ENCODE peak calls at places on chromosomes 7 and 10, in nine cellular contexts. X, W, I, B, S, D, T, U and N are unnamed samples.

GRCh38 chr10:111820471-111820870 is 363.1 kb downstream of the GPAM start:
- DNase-seq in U (no peak), X (no peak), S (no peak), I (no peak), B (no peak), W (no peak), T (no peak), D (no peak), N (no peak)

GRCh38 chr7:45187089-45187945 is 29.7 kb downstream of the RAMP3 start:
- DNase-seq in D (no peak), B (no peak), S (no peak), I (no peak), T (no peak), X (no peak), U (no peak), W (no peak), N (no peak)

GRCh38 chr7:460374-461117 is 59.1 kb downstream of the PDGFA start:
- DNase-seq in I (no peak), S (no peak), X (peak), T (peak), U (peak), W (peak), D (no peak), B (peak), N (no peak)

GRCh38 chr10:84310470-84310869 is 17.9 kb upstream of the CCSER2 start:
- DNase-seq in U (peak), B (no peak), W (no peak), D (no peak), X (no peak), T (peak), S (no peak), I (no peak), N (no peak)

GRCh38 chr10:128934492-128934891 is 532.5 kb upstream of the MGMT start:
- DNase-seq in S (no peak), B (no peak), X (no peak), T (no peak), D (no peak), W (no peak), I (no peak), U (no peak), N (no peak)

GRCh38 chr7:121080913-121081326 is 92.4 kb downstream of the CPED1 start:
- DNase-seq in X (no peak), U (no peak), B (no peak), W (no peak), T (no peak), I (no peak), S (no peak), D (no peak), N (no peak)

GRCh38 chr7:877312-878232 is 1.2 kb downstream of the GET4 start:
- DNase-seq in D (no peak), X (no peak), S (peak), T (no peak), W (no peak), U (peak), I (peak), B (peak), N (no peak)

GRCh38 chr10:132547421-132547861 is 9.9 kb downstream of the INPP5A start:
- DNase-seq in U (no peak), S (no peak), B (no peak), I (no peak), X (no peak), T (no peak), W (no peak), D (no peak), N (no peak)

GRCh38 chr7:6012355-6013104 is 3.5 kb downstream of the AIMP2 start:
- DNase-seq in U (peak), S (no peak), D (no peak), X (no peak), I (peak), B (no peak), W (peak), T (no peak), N (no peak)

GRCh38 chr7:67493386-67493785 is 496.8 kb downstream of the TYW1 start:
- DNase-seq in I (no peak), D (no peak), B (no peak), U (no peak), X (no peak), W (no peak), T (no peak), S (no peak), N (no peak)

GRCh38 chr10:108801775-108802516 is 1121.4 kb downstream of the XPNPEP1 start:
- DNase-seq in I (no peak), W (peak), X (no peak), D (no peak), U (peak), S (no peak), B (no peak), T (peak), N (no peak)

GRCh38 chr10:12656518-12657142 is 307.3 kb downstream of the CAMK1D start:
- DNase-seq in D (no peak), B (no peak), U (peak), I (no peak), S (no peak), X (no peak), W (peak), T (peak), N (no peak)

GRCh38 chr7:19984231-19984632 is 210.8 kb upstream of the TMEM196 start:
- DNase-seq in X (no peak), B (no peak), U (no peak), T (no peak), D (no peak), I (no peak), S (no peak), W (no peak), N (no peak)

GRCh38 chr10:125955766-125956165 is 59.4 kb downstream of the FANK1 start:
- DNase-seq in U (no peak), B (no peak), T (no peak), X (no peak), W (no peak), D (no peak), I (no peak), S (no peak), N (no peak)

GRCh38 chr7:48962821-48963505 is 38.6 kb downstream of the CDC14C start:
- DNase-seq in U (no peak), B (no peak), W (peak), T (no peak), S (no peak), D (no peak), X (no peak), I (no peak), N (no peak)

GRCh38 chr10:21675157-21675796 is 141.2 kb downstream of the MLLT10 start:
- DNase-seq in D (peak), I (no peak), X (peak), U (peak), S (no peak), B (no peak), T (peak), W (peak), N (no peak)

GRCh38 chr7:64651632-64652165 is 14.2 kb upstream of the ZNF107 start:
- DNase-seq in X (no peak), I (no peak), B (no peak), D (no peak), T (no peak), W (no peak), U (no peak), S (no peak), N (no peak)

GRCh38 chr10:63437334-63437949 is 28.3 kb downstream of the JMJD1C start:
- DNase-seq in I (no peak), U (peak), B (no peak), D (no peak), W (no peak), X (no peak), T (no peak), S (no peak), N (no peak)

GRCh38 chr10:114308470-114309110 is 69.5 kb downstream of the VWA2 start:
- DNase-seq in X (no peak), S (no peak), W (no peak), I (no peak), B (no peak), U (peak), D (no peak), T (no peak), N (no peak)

GRCh38 chr7:48637382-48637781 is 287.0 kb upstream of the CDC14C start:
- DNase-seq in W (no peak), I (no peak), X (no peak), B (no peak), U (no peak), S (no peak), T (no peak), D (no peak), N (no peak)

GRCh38 chr10:110680473-110681020 is 36.4 kb downstream of the RBM20 start:
- DNase-seq in S (no peak), I (no peak), T (no peak), D (no peak), X (no peak), U (no peak), B (no peak), W (no peak), N (peak)
- H3K4me3 ChIP-seq in S (no peak), I (no peak), T (no peak), D (no peak), X (no peak), U (no peak), B (no peak), W (no peak), N (no peak)

GRCh38 chr10:66513504-66513903 is 412.3 kb upstream of the LRRTM3 start:
- DNase-seq in I (no peak), B (no peak), W (no peak), X (no peak), D (no peak), T (no peak), U (no peak), S (no peak), N (no peak)
- H3K4me3 ChIP-seq in I (no peak), B (no peak), W (no peak), X (no peak), D (no peak), T (no peak), U (no peak), S (no peak), N (no peak)

GRCh38 chr7:132475669-132476116 is 100.6 kb downstream of the PLXNA4 start:
- DNase-seq in X (no peak), S (no peak), I (no peak), U (no peak), B (no peak), T (no peak), W (no peak), D (no peak), N (no peak)
- H3K4me3 ChIP-seq in X (no peak), S (no peak), I (no peak), U (no peak), B (no peak), T (no peak), W (no peak), D (no peak), N (no peak)

DNA sequence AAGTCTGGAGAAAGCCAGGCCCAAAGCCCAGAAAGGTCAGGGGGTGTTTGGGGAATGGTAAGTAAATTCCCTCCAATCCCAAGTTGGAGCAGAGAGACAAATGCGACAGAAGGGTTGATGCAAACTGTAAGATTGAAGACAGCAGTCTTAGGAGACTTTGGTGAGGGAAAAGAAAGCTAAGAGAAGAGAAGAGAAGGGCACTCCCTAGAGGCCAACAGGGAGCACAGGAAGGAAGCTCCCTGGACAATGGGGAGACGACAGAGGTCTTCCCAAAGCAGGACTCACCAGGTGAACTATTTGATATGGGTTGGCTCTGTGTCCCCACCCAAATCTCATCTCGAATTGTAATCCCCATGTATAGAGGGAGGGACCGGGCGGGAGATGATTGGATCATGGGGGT is 151.5 kb downstream of the KIF20B start:
- DNase-seq in T (no peak), U (no peak), B (no peak), S (no peak), W (no peak), X (no peak), I (no peak), D (no peak), N (no peak)
- H3K4me3 ChIP-seq in T (no peak), U (no peak), B (no peak), S (no peak), W (no peak), X (no peak), I (no peak), D (no peak), N (no peak)

GRCh38 chr7:27148776-27149641 is 1.4 kb upstream of the HOXA6 start:
- DNase-seq in X (peak), I (no peak), T (no peak), B (no peak), U (peak), W (peak), S (no peak), D (no peak), N (no peak)
- H3K4me3 ChIP-seq in X (peak), I (no peak), T (no peak), B (peak), U (peak), W (peak), S (no peak), D (no peak), N (peak)

DNA sequence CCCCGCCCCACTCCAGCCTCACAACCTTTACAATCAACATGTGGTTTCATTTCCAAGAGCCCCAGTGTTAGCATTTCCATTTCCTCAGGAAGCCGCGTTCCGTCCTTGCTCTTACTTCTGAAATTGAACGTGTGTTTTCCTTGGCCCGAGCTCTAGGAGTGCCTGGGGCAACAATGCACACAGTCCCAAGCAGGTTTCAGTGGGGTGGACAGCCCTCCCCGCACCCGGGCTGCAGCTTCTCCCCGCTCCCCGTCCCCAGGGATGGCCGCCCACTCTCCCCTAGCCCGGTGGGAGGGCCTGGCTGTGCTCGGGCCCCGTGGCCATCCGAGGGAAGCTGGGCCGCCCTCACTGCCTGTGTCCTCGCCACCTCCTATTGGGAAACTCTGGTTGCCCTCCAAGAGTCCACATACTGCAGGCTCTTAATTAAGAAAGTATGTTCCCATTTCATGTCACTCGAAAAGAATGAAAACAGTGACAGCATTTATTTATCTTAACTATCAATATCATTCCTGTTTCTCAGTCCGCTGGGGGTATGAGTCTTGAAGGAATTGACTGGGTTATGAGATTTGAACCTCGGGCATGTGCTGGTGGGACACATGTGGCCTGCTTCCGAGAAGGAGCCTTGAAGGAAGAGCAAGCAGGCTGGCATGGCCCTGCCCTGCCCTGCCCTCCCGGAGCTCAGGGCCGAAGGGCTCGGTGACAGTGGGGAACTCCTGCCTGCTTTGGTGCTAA is 163.8 kb downstream of the GRK5 start:
- DNase-seq in X (peak), W (peak), U (peak), S (peak), D (no peak), T (peak), I (no peak), B (no peak), N (peak)
- H3K4me3 ChIP-seq in X (peak), W (peak), U (peak), S (peak), D (no peak), T (no peak), I (no peak), B (no peak), N (peak)

DNA sequence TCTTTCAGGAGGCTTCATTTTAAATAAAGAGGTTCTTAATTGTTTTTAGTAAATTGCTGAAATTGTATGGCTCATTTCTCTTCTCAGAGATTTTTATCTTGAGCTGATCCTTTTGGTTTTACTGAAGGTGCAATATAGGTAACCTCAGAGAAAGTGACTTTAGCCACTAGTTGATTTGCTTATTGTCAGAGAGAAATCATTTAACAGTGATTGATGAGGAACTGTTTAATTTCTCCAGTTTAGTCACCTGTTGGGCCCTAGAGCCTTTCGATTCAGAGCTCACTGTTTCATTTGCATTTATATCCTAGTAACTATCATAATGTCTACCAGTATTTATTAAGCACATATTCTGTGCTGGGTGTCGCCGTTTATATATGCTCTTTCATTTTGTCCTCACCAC is 42.0 kb downstream of the KAT6B start:
- DNase-seq in I (no peak), X (no peak), D (no peak), W (no peak), B (no peak), U (no peak), T (no peak), S (no peak), N (no peak)
- H3K4me3 ChIP-seq in I (no peak), X (no peak), D (no peak), W (no peak), B (no peak), U (no peak), T (no peak), S (no peak), N (no peak)

DNA sequence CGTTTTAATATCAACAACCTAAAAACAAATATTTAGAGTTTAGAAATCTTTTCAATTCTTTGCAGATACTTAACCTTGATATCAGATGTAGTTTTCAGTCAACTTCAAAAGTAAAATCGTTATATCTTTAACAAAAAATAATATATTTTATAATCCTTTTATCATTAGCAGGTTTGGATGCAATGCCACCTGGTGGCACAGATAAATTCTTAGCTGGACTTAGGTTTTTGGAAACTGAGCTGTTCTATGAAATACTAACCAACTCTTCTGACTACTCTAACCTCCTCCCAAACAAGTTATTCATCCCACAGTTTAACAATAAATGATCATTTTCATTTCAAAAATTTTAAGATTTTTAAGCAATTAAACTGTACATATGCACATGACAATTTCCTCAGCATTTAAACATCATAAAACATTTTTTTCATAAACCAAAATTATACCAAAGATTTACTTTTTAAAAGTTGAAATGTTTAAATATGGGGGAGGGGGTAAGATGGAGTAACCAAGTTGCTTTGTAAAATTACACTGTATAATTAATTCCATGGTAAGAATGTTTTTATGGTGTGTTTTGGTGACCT is 56.9 kb downstream of the HIBADH start:
- DNase-seq in I (no peak), T (peak), B (no peak), W (peak), U (peak), D (no peak), X (no peak), S (no peak), N (no peak)
- H3K4me3 ChIP-seq in I (no peak), T (no peak), B (no peak), W (no peak), U (peak), D (no peak), X (no peak), S (no peak), N (no peak)

GRCh38 chr10:32035038-32035437 is 21.2 kb downstream of the KIF5B start:
- DNase-seq in X (no peak), T (no peak), D (no peak), I (no peak), W (no peak), B (no peak), U (no peak), S (no peak), N (no peak)
- H3K4me3 ChIP-seq in X (no peak), T (no peak), D (no peak), I (no peak), W (no peak), B (no peak), U (no peak), S (no peak), N (no peak)

GRCh38 chr10:121527690-121528089 is 70.6 kb downstream of the FGFR2 start:
- DNase-seq in S (no peak), W (peak), I (peak), X (no peak), U (no peak), B (no peak), T (no peak), D (no peak), N (no peak)
- H3K4me3 ChIP-seq in S (no peak), W (no peak), I (no peak), X (no peak), U (no peak), B (no peak), T (no peak), D (no peak), N (no peak)